ENCODE peak calls at places on chromosomes 6 and 20, in six cellular contexts. One of them, this sample, is unnamed.

GRCh38 chr6:73143551-73143950 is 81.7 kb downstream of the KHDC1L start:
- DNase-seq in CD8-positive, alpha-beta T cell: no peak
- DNase-seq in upper lobe of right lung: no peak
- DNase-seq in psoas muscle: no peak
- DNase-seq in AG04450: no peak
- DNase-seq in natural killer cell: no peak
- DNase-seq in this sample: no peak

GRCh38 chr6:106360410-106360988 is at the start of gene CRYBG1:
- DNase-seq in AG04450: no peak
- DNase-seq in natural killer cell: peak; percentile 61
- DNase-seq in CD8-positive, alpha-beta T cell: peak; percentile 78
- DNase-seq in psoas muscle: peak; percentile 45
- DNase-seq in upper lobe of right lung: peak; percentile 87
- DNase-seq in this sample: peak; percentile 56

GRCh38 chr6:25370175-25371036 is 91.2 kb downstream of the CARMIL1 start:
- DNase-seq in psoas muscle: no peak
- DNase-seq in natural killer cell: no peak
- DNase-seq in CD8-positive, alpha-beta T cell: no peak
- DNase-seq in AG04450: no peak
- DNase-seq in upper lobe of right lung: no peak
- DNase-seq in this sample: no peak

GRCh38 chr20:49693435-49694171 is 20.1 kb downstream of the B4GALT5 start:
- DNase-seq in CD8-positive, alpha-beta T cell: no peak
- DNase-seq in upper lobe of right lung: no peak
- DNase-seq in natural killer cell: no peak
- DNase-seq in psoas muscle: no peak
- DNase-seq in AG04450: no peak
- DNase-seq in this sample: no peak

GRCh38 chr20:49230021-49230420 is 10.8 kb downstream of the DDX27 start:
- DNase-seq in AG04450: no peak
- DNase-seq in CD8-positive, alpha-beta T cell: no peak
- DNase-seq in upper lobe of right lung: no peak
- DNase-seq in psoas muscle: no peak
- DNase-seq in natural killer cell: no peak
- DNase-seq in this sample: no peak

GRCh38 chr6:23357185-23357745 is 768.8 kb upstream of the NRSN1 start:
- DNase-seq in CD8-positive, alpha-beta T cell: no peak
- DNase-seq in psoas muscle: no peak
- DNase-seq in natural killer cell: no peak
- DNase-seq in upper lobe of right lung: no peak
- DNase-seq in AG04450: no peak
- DNase-seq in this sample: no peak

GRCh38 chr6:155523821-155524238 is 68.2 kb upstream of the NOX3 start:
- DNase-seq in psoas muscle: no peak
- DNase-seq in natural killer cell: no peak
- DNase-seq in CD8-positive, alpha-beta T cell: no peak
- DNase-seq in upper lobe of right lung: no peak
- DNase-seq in AG04450: no peak
- DNase-seq in this sample: no peak

GRCh38 chr6:20364327-20364726 is 37.4 kb upstream of the E2F3 start:
- DNase-seq in psoas muscle: no peak
- DNase-seq in natural killer cell: no peak
- DNase-seq in CD8-positive, alpha-beta T cell: no peak
- DNase-seq in upper lobe of right lung: no peak
- DNase-seq in AG04450: no peak
- DNase-seq in this sample: no peak

GRCh38 chr20:436476-436875 is 25.9 kb downstream of the TBC1D20 start:
- DNase-seq in CD8-positive, alpha-beta T cell: no peak
- DNase-seq in natural killer cell: no peak
- DNase-seq in psoas muscle: no peak
- DNase-seq in upper lobe of right lung: no peak
- DNase-seq in AG04450: no peak
- DNase-seq in this sample: no peak

GRCh38 chr6:44653761-44654218 is 266.3 kb downstream of the CDC5L start:
- DNase-seq in upper lobe of right lung: peak; percentile 37
- DNase-seq in natural killer cell: no peak
- DNase-seq in AG04450: no peak
- DNase-seq in psoas muscle: no peak
- DNase-seq in CD8-positive, alpha-beta T cell: no peak
- DNase-seq in this sample: no peak

GRCh38 chr20:9166153-9166780 is 97.4 kb downstream of the PLCB4 start:
- DNase-seq in natural killer cell: no peak
- DNase-seq in AG04450: no peak
- DNase-seq in upper lobe of right lung: no peak
- DNase-seq in psoas muscle: no peak
- DNase-seq in CD8-positive, alpha-beta T cell: no peak
- DNase-seq in this sample: no peak

GRCh38 chr6:42375905-42376304 is 75.8 kb downstream of the TRERF1 start:
- DNase-seq in AG04450: no peak
- DNase-seq in upper lobe of right lung: no peak
- DNase-seq in CD8-positive, alpha-beta T cell: no peak
- DNase-seq in psoas muscle: no peak
- DNase-seq in natural killer cell: no peak
- DNase-seq in this sample: no peak

GRCh38 chr6:43096451-43097097 is 20.5 kb downstream of the PTK7 start:
- DNase-seq in AG04450: no peak
- DNase-seq in psoas muscle: no peak
- DNase-seq in upper lobe of right lung: peak; percentile 79
- DNase-seq in CD8-positive, alpha-beta T cell: no peak
- DNase-seq in natural killer cell: no peak
- DNase-seq in this sample: no peak

GRCh38 chr6:74343804-74344203 is 647.8 kb downstream of the CD109 start:
- DNase-seq in natural killer cell: no peak
- DNase-seq in AG04450: no peak
- DNase-seq in psoas muscle: no peak
- DNase-seq in upper lobe of right lung: no peak
- DNase-seq in CD8-positive, alpha-beta T cell: no peak
- DNase-seq in this sample: no peak

GRCh38 chr6:136553166-136553787 is 3.1 kb upstream of the MAP7 start:
- DNase-seq in AG04450: no peak
- DNase-seq in psoas muscle: no peak
- DNase-seq in CD8-positive, alpha-beta T cell: no peak
- DNase-seq in upper lobe of right lung: no peak
- DNase-seq in natural killer cell: no peak
- DNase-seq in this sample: no peak

GRCh38 chr20:38228436-38228835 is 32.1 kb downstream of the KIAA1755 start:
- DNase-seq in CD8-positive, alpha-beta T cell: no peak
- DNase-seq in natural killer cell: no peak
- DNase-seq in AG04450: no peak
- DNase-seq in psoas muscle: no peak
- DNase-seq in upper lobe of right lung: no peak
- DNase-seq in this sample: no peak

GRCh38 chr6:118524686-118525085 is 23.4 kb upstream of the PLN start:
- DNase-seq in AG04450: no peak
- DNase-seq in natural killer cell: no peak
- DNase-seq in psoas muscle: no peak
- DNase-seq in CD8-positive, alpha-beta T cell: no peak
- DNase-seq in upper lobe of right lung: no peak
- DNase-seq in this sample: no peak

GRCh38 chr20:57278457-57278856 is 12.0 kb upstream of the BMP7 start:
- DNase-seq in psoas muscle: no peak
- DNase-seq in natural killer cell: no peak
- DNase-seq in upper lobe of right lung: no peak
- DNase-seq in CD8-positive, alpha-beta T cell: no peak
- DNase-seq in AG04450: no peak
- DNase-seq in this sample: no peak

GRCh38 chr6:106225581-106225980 is 100.0 kb downstream of the ATG5 start:
- DNase-seq in AG04450: no peak
- DNase-seq in natural killer cell: no peak
- DNase-seq in psoas muscle: no peak
- DNase-seq in upper lobe of right lung: no peak
- DNase-seq in CD8-positive, alpha-beta T cell: no peak
- DNase-seq in this sample: no peak

GRCh38 chr20:33673411-33674293 is 576 bp downstream of the NECAB3 start:
- DNase-seq in natural killer cell: no peak
- DNase-seq in AG04450: no peak
- DNase-seq in psoas muscle: no peak
- DNase-seq in CD8-positive, alpha-beta T cell: no peak
- DNase-seq in upper lobe of right lung: no peak
- DNase-seq in this sample: no peak

GRCh38 chr20:58746551-58747399 is 54.2 kb downstream of the NPEPL1 start:
- DNase-seq in AG04450: no peak
- DNase-seq in psoas muscle: no peak
- DNase-seq in natural killer cell: no peak
- DNase-seq in CD8-positive, alpha-beta T cell: no peak
- DNase-seq in upper lobe of right lung: no peak
- DNase-seq in this sample: peak; percentile 1

GRCh38 chr6:24006246-24006645 is 119.8 kb upstream of the NRSN1 start:
- DNase-seq in upper lobe of right lung: no peak
- DNase-seq in natural killer cell: no peak
- DNase-seq in AG04450: no peak
- DNase-seq in psoas muscle: no peak
- DNase-seq in CD8-positive, alpha-beta T cell: no peak
- DNase-seq in this sample: no peak

GRCh38 chr6:2931970-2932748 is 29.1 kb upstream of the SERPINB9 start:
- DNase-seq in natural killer cell: peak; percentile 77
- DNase-seq in upper lobe of right lung: peak; percentile 75
- DNase-seq in CD8-positive, alpha-beta T cell: peak; percentile 90
- DNase-seq in psoas muscle: peak; percentile 79
- DNase-seq in AG04450: peak; percentile 4
- DNase-seq in this sample: peak; percentile 78

GRCh38 chr20:48791014-48791413 is 36.8 kb downstream of the PREX1 start:
- DNase-seq in upper lobe of right lung: no peak
- DNase-seq in natural killer cell: no peak
- DNase-seq in CD8-positive, alpha-beta T cell: no peak
- DNase-seq in psoas muscle: no peak
- DNase-seq in AG04450: no peak
- DNase-seq in this sample: no peak

GRCh38 chr6:113856571-113857564 is at the start of gene MARCKS:
- DNase-seq in AG04450: peak; percentile 65
- DNase-seq in psoas muscle: peak; percentile 79
- DNase-seq in natural killer cell: peak; percentile 34
- DNase-seq in CD8-positive, alpha-beta T cell: no peak
- DNase-seq in upper lobe of right lung: peak; percentile 78
- DNase-seq in this sample: no peak

GRCh38 chr6:114524081-114524480 is 181.3 kb upstream of the HS3ST5 start:
- DNase-seq in CD8-positive, alpha-beta T cell: no peak
- DNase-seq in psoas muscle: no peak
- DNase-seq in upper lobe of right lung: no peak
- DNase-seq in natural killer cell: no peak
- DNase-seq in AG04450: no peak
- DNase-seq in this sample: no peak

GRCh38 chr6:138485005-138485545 is 14.2 kb downstream of the NHSL1 start:
- DNase-seq in CD8-positive, alpha-beta T cell: no peak
- DNase-seq in psoas muscle: no peak
- DNase-seq in AG04450: no peak
- DNase-seq in upper lobe of right lung: no peak
- DNase-seq in natural killer cell: no peak
- DNase-seq in this sample: no peak

DNA sequence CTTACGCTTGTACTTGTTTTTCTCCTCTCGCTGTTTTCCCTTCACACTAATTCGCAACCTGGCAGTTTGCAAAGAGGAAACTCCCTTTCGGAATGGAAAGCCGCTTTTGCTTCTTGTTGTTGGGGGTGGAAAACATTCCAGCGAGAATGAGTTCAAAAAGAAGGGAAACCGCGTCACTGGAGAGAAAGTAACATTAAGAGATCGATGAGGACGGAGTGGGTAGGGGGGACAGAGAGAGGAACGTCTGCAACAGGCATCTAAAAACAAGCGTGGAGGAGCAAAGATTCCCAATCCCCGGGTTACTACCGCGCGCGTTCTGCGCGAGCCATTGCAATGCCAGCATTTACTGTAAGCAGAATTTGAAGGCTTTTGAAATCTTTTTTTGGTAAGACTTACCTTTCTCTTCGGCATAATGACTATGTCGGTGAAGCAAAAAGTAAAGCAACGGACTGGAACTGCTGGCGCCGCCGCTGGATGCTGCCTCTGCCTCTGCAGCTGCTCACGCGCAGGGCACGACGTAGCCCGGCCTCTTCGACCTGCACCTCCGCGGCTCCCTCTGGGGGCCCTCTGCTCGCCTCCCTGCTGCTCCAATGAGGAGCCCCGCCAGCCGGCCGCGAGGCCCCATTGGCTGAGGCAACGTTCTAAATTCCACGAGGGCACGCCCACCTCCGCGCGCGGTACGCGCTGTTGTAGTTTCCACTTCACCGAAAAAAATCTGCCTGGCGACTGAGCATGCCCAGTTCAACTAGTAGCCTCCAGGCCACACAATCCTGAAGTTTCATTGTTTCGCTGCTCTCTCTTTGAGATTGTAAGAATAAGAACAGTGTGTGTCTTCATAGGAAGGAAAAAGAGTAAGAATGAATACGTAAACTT is at the start of gene HMGN3:
- DNase-seq in natural killer cell: peak; percentile 91
- DNase-seq in CD8-positive, alpha-beta T cell: peak; percentile 94
- DNase-seq in upper lobe of right lung: peak; percentile 98
- DNase-seq in AG04450: peak; percentile 83
- DNase-seq in psoas muscle: peak; percentile 97
- DNase-seq in this sample: peak; percentile 90
- TF ChIP-seq CTCF in natural killer cell: no peak
- TF ChIP-seq CTCF in CD8-positive, alpha-beta T cell: no peak
- TF ChIP-seq CTCF in upper lobe of right lung: peak; percentile 32
- TF ChIP-seq CTCF in AG04450: peak; percentile 20
- TF ChIP-seq CTCF in psoas muscle: peak; percentile 22
- TF ChIP-seq CTCF in this sample: no peak

GRCh38 chr6:34126419-34126818 is 19.5 kb downstream of the GRM4 start:
- DNase-seq in upper lobe of right lung: no peak
- DNase-seq in AG04450: no peak
- DNase-seq in natural killer cell: no peak
- DNase-seq in CD8-positive, alpha-beta T cell: no peak
- DNase-seq in psoas muscle: no peak
- DNase-seq in this sample: no peak
- TF ChIP-seq CTCF in upper lobe of right lung: no peak
- TF ChIP-seq CTCF in AG04450: no peak
- TF ChIP-seq CTCF in natural killer cell: no peak
- TF ChIP-seq CTCF in CD8-positive, alpha-beta T cell: no peak
- TF ChIP-seq CTCF in psoas muscle: no peak
- TF ChIP-seq CTCF in this sample: no peak

GRCh38 chr6:160391419-160392116 is 43.4 kb downstream of the SLC22A3 start:
- DNase-seq in upper lobe of right lung: no peak
- DNase-seq in natural killer cell: no peak
- DNase-seq in CD8-positive, alpha-beta T cell: no peak
- DNase-seq in psoas muscle: no peak
- DNase-seq in AG04450: no peak
- DNase-seq in this sample: no peak

GRCh38 chr6:160387887-160388286 is 39.7 kb downstream of the SLC22A3 start:
- DNase-seq in psoas muscle: no peak
- DNase-seq in AG04450: no peak
- DNase-seq in natural killer cell: no peak
- DNase-seq in CD8-positive, alpha-beta T cell: no peak
- DNase-seq in upper lobe of right lung: no peak
- DNase-seq in this sample: no peak

GRCh38 chr6:160382946-160383345 is 34.8 kb downstream of the SLC22A3 start:
- DNase-seq in AG04450: no peak
- DNase-seq in CD8-positive, alpha-beta T cell: no peak
- DNase-seq in upper lobe of right lung: no peak
- DNase-seq in psoas muscle: no peak
- DNase-seq in natural killer cell: no peak
- DNase-seq in this sample: no peak

GRCh38 chr6:160388922-160389321 is 40.7 kb downstream of the SLC22A3 start:
- DNase-seq in natural killer cell: no peak
- DNase-seq in AG04450: no peak
- DNase-seq in upper lobe of right lung: no peak
- DNase-seq in psoas muscle: no peak
- DNase-seq in CD8-positive, alpha-beta T cell: no peak
- DNase-seq in this sample: no peak

GRCh38 chr6:160386869-160387518 is 38.8 kb downstream of the SLC22A3 start:
- DNase-seq in natural killer cell: no peak
- DNase-seq in CD8-positive, alpha-beta T cell: no peak
- DNase-seq in AG04450: no peak
- DNase-seq in psoas muscle: peak; percentile 63
- DNase-seq in upper lobe of right lung: no peak
- DNase-seq in this sample: no peak
- TF ChIP-seq CTCF in natural killer cell: no peak
- TF ChIP-seq CTCF in CD8-positive, alpha-beta T cell: no peak
- TF ChIP-seq CTCF in AG04450: no peak
- TF ChIP-seq CTCF in psoas muscle: no peak
- TF ChIP-seq CTCF in upper lobe of right lung: no peak
- TF ChIP-seq CTCF in this sample: no peak

GRCh38 chr6:7664003-7664402 is 61.9 kb upstream of the BMP6 start:
- DNase-seq in natural killer cell: no peak
- DNase-seq in CD8-positive, alpha-beta T cell: no peak
- DNase-seq in AG04450: no peak
- DNase-seq in psoas muscle: no peak
- DNase-seq in upper lobe of right lung: no peak
- DNase-seq in this sample: no peak
- TF ChIP-seq CTCF in natural killer cell: no peak
- TF ChIP-seq CTCF in CD8-positive, alpha-beta T cell: no peak
- TF ChIP-seq CTCF in AG04450: no peak
- TF ChIP-seq CTCF in psoas muscle: no peak
- TF ChIP-seq CTCF in upper lobe of right lung: no peak
- TF ChIP-seq CTCF in this sample: no peak